ENCODE peak calls at places on chromosomes 12 and 14, in seven cellular contexts. I, Y, V, U, P, S and E are unnamed samples.
A peak's percentile ranks its signal among the peaks of the same experiment; 100 is the strongest.

GRCh38 chr12:6967548-6968100 is 2.8 kb downstream of the PHB2 start:
- DNase-seq in I (no peak), Y (no peak), V (no peak), U (no peak), P (no peak), S (no peak), E (no peak)

GRCh38 chr12:12214635-12215131 is 52.2 kb downstream of the LRP6 start:
- DNase-seq in I (peak; percentile 63), Y (peak; percentile 60), V (peak; percentile 25), U (no peak), P (no peak), S (no peak), E (no peak)

GRCh38 chr12:66861157-66861750 is 182.4 kb upstream of the GRIP1 start:
- DNase-seq in I (peak; percentile 53), Y (peak; percentile 36), V (no peak), U (no peak), P (peak; percentile 61), S (peak; percentile 48), E (peak; percentile 52)

GRCh38 chr14:89085154-89086059 is 261.0 kb downstream of the TTC8 start:
- DNase-seq in I (no peak), Y (no peak), V (no peak), U (no peak), P (no peak), S (no peak), E (no peak)

GRCh38 chr12:84596276-84596675 is 316.3 kb downstream of the SLC6A15 start:
- DNase-seq in I (no peak), Y (no peak), V (no peak), U (no peak), P (no peak), S (no peak), E (no peak)

GRCh38 chr12:12240671-12241345 is 26.0 kb downstream of the LRP6 start:
- DNase-seq in I (peak; percentile 66), Y (peak; percentile 80), V (no peak), U (no peak), P (no peak), S (no peak), E (no peak)

GRCh38 chr12:126608607-126609175 is 1543.5 kb downstream of the AACS start:
- DNase-seq in I (no peak), Y (peak; percentile 4), V (no peak), U (no peak), P (no peak), S (no peak), E (no peak)

GRCh38 chr12:40152783-40153383 is 47.0 kb upstream of the SLC2A13 start:
- DNase-seq in I (peak; percentile 32), Y (peak; percentile 10), V (no peak), U (no peak), P (peak; percentile 5), S (peak; percentile 62), E (no peak)

GRCh38 chr14:69181491-69181890 is 9.8 kb upstream of the EXD2 start:
- DNase-seq in I (peak; percentile 8), Y (peak; percentile 21), V (no peak), U (no peak), P (no peak), S (no peak), E (no peak)

GRCh38 chr12:69330475-69331473 is 17.4 kb upstream of the LYZ start:
- DNase-seq in I (peak; percentile 1), Y (no peak), V (no peak), U (no peak), P (peak; percentile 65), S (no peak), E (no peak)

GRCh38 chr14:103382375-103382774 is 2.8 kb upstream of the MARK3 start:
- DNase-seq in I (peak; percentile 71), Y (peak; percentile 78), V (peak; percentile 81), U (peak; percentile 78), P (no peak), S (no peak), E (no peak)

GRCh38 chr12:129594098-129594497 is 309.7 kb downstream of the TMEM132D start:
- DNase-seq in I (no peak), Y (peak; percentile 56), V (no peak), U (no peak), P (no peak), S (no peak), E (no peak)

GRCh38 chr12:79514730-79515525 is 175.8 kb downstream of the PAWR start:
- DNase-seq in I (peak; percentile 35), Y (no peak), V (no peak), U (no peak), P (no peak), S (no peak), E (no peak)

GRCh38 chr14:39673141-39674133 is 241.2 kb upstream of the FBXO33 start:
- DNase-seq in I (no peak), Y (peak; percentile 69), V (no peak), U (no peak), P (no peak), S (no peak), E (no peak)

GRCh38 chr12:7834701-7835100 is 38.0 kb downstream of the SLC2A14 start:
- DNase-seq in I (no peak), Y (no peak), V (no peak), U (peak; percentile 28), P (no peak), S (no peak), E (no peak)

GRCh38 chr14:77306406-77307098 is 14.1 kb downstream of the POMT2 start:
- DNase-seq in I (peak; percentile 21), Y (peak; percentile 63), V (no peak), U (no peak), P (no peak), S (no peak), E (no peak)

GRCh38 chr14:68399971-68400370 is 392.9 kb downstream of the ZFP36L1 start:
- DNase-seq in I (no peak), Y (no peak), V (no peak), U (no peak), P (no peak), S (no peak), E (no peak)

GRCh38 chr12:90036641-90037040 is 328.0 kb upstream of the ATP2B1 start:
- DNase-seq in I (peak; percentile 62), Y (peak; percentile 52), V (no peak), U (no peak), P (no peak), S (no peak), E (no peak)

GRCh38 chr14:98293527-98293926 is 978.5 kb downstream of the BCL11B start:
- DNase-seq in I (no peak), Y (peak; percentile 77), V (peak; percentile 48), U (no peak), P (no peak), S (no peak), E (no peak)

GRCh38 chr12:53217930-53218307 is 10.9 kb upstream of the ITGB7 start:
- DNase-seq in I (peak; percentile 27), Y (no peak), V (no peak), U (no peak), P (no peak), S (no peak), E (no peak)

GRCh38 chr14:52919971-52920370 is 30.9 kb downstream of the FERMT2 start:
- DNase-seq in I (peak; percentile 54), Y (no peak), V (no peak), U (no peak), P (no peak), S (no peak), E (no peak)

GRCh38 chr12:132267873-132268272 is 61.5 kb downstream of the GALNT9 start:
- DNase-seq in I (no peak), Y (no peak), V (no peak), U (no peak), P (no peak), S (no peak), E (no peak)

DNA sequence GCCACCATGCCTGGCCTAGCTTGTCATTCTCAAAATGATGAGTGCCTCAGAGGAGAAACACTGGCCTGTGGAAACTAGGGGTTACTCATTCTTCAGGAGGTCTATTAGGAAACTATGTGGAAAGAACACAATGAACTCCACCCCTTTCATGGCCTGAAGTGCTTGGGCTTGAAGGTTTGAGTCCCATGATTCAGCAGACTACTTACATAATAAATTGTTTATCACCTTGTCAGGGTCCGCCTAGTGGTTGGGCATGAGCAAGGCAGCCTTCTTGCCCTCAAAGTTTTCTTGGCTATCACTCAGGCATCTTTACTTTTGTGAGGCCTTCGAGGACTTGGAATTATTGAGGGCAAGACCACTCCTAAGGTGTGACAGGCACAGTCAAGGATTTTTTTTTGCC is 251.2 kb downstream of the ACSS3 start:
- DNase-seq in I (peak; percentile 2), Y (peak; percentile 14), V (peak; percentile 15), U (no peak), P (no peak), S (no peak), E (no peak)
- TF ChIP-seq CTCF in I (no peak), Y (peak; percentile 36), V (peak; percentile 42), U (peak; percentile 31), P (no peak), S (no peak), E (peak; percentile 58)

DNA sequence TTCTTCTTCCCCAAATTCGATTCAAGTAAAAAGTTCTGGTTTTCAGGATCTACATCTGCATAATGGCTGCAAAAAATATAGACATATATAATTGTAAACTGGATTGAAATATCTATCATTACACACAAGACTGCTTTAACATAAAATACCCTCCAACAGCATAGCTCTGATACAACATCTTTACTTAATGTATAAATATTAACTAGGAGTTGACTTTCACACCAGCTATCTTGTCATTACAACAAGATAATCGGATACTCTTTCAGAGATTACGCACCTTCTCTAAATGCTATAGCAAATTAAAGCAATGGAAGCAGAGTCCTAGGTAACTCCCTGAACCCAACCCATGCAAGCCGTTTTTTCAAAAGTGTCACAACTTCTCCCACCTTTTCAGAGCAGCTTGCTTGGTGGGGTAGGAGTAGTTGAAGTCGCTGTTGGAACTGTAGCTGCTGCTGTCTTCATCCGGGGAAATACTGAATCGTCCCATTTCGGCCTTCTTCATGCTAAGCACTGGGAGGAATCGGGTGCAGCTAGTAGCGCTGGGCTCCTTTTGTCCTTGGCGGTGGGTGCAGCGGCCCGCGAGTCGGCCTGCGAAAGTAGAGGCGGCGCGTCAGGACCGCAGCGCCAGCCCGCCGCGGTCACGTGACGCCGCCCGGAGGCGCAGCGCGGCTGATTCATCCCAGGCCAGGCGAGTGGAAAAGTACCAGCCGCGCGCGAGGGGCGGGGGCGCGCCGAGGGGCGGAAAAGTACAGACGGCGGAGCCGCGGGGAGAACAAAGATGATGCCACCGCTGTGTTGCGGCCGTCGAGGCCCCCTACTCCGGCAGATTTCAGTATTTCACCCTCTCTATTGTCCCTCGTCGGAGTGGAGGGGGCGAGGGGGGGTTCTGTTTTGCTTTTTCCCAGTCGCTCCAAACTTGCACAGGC is 1.5 kb downstream of the SLC38A2 start:
- DNase-seq in I (peak; percentile 79), Y (peak; percentile 83), V (no peak), U (no peak), P (peak; percentile 79), S (peak; percentile 90), E (peak; percentile 90)
- TF ChIP-seq CTCF in I (peak; percentile 18), Y (no peak), V (peak; percentile 40), U (no peak), P (no peak), S (no peak), E (peak; percentile 26)

DNA sequence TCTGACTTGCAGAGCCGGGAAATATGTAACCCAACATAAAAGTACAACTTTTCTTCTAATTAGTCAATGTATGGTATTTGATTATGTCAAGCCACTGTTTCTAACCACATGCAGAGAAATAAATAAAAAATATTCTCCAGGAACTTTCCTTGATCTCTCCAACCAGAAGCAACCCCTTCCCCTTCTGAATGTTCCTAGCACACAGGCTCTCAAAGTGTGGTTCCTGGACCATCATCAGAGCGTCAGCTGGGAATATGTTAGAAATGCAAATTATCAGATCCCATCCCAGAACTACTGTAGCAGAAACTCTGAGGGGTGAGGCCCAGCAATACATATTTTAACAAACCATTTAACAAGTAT is 21.0 kb upstream of the ITPR2 start:
- DNase-seq in I (no peak), Y (no peak), V (no peak), U (no peak), P (no peak), S (no peak), E (no peak)
- TF ChIP-seq CTCF in I (no peak), Y (no peak), V (no peak), U (no peak), P (no peak), S (no peak), E (no peak)

GRCh38 chr14:23362200-23362599 is 2.8 kb downstream of the EFS start:
- DNase-seq in I (peak; percentile 45), Y (peak; percentile 34), V (no peak), U (no peak), P (no peak), S (no peak), E (no peak)
- TF ChIP-seq CTCF in I (peak; percentile 41), Y (peak; percentile 32), V (peak; percentile 49), U (no peak), P (no peak), S (no peak), E (peak; percentile 44)